ENCODE peak calls at places on chromosome 21, in seven cellular contexts. I, T, P, U, W, O and L are unnamed samples.

GRCh38 chr21:27480841-27481261 is 514.0 kb upstream of the ADAMTS5 start:
- DNase-seq in I (no peak), T (no peak), P (no peak), U (no peak), W (peak), O (no peak), L (peak)

GRCh38 chr21:28177008-28177603 is 815.6 kb downstream of the LTN1 start:
- DNase-seq in I (no peak), T (no peak), P (no peak), U (no peak), W (no peak), O (no peak), L (no peak)

GRCh38 chr21:26769613-26770188 is 75.5 kb downstream of the ADAMTS1 start:
- DNase-seq in I (no peak), T (no peak), P (peak), U (no peak), W (peak), O (peak), L (peak)

GRCh38 chr21:19011448-19011847 is 607.9 kb upstream of the TMPRSS15 start:
- DNase-seq in I (no peak), T (peak), P (no peak), U (no peak), W (no peak), O (no peak), L (no peak)

GRCh38 chr21:39153373-39153772 is 29.9 kb downstream of the PSMG1 start:
- DNase-seq in I (no peak), T (no peak), P (no peak), U (no peak), W (peak), O (peak), L (no peak)

GRCh38 chr21:26966360-26966977 is 419 bp downstream of the ADAMTS5 start:
- DNase-seq in I (no peak), T (no peak), P (no peak), U (peak), W (peak), O (peak), L (no peak)

GRCh38 chr21:38803075-38803474 is 2.7 kb upstream of the ETS2 start:
- DNase-seq in I (no peak), T (no peak), P (no peak), U (no peak), W (peak), O (no peak), L (no peak)

GRCh38 chr21:38679531-38679930 is 126.2 kb upstream of the ETS2 start:
- DNase-seq in I (no peak), T (no peak), P (peak), U (no peak), W (peak), O (no peak), L (peak)

GRCh38 chr21:26842300-26842699 is 2.9 kb downstream of the ADAMTS1 start:
- DNase-seq in I (no peak), T (no peak), P (peak), U (no peak), W (peak), O (no peak), L (no peak)

GRCh38 chr21:35563885-35564451 is 496.4 kb downstream of the SETD4 start:
- DNase-seq in I (no peak), T (peak), P (peak), U (peak), W (peak), O (no peak), L (peak)

GRCh38 chr21:25537174-25537573 is 70.1 kb downstream of the MRPL39 start:
- DNase-seq in I (no peak), T (no peak), P (no peak), U (no peak), W (no peak), O (no peak), L (no peak)

GRCh38 chr21:20996421-20997307 is 1.5 kb upstream of the NCAM2 start:
- DNase-seq in I (no peak), T (no peak), P (peak), U (no peak), W (no peak), O (peak), L (peak)

GRCh38 chr21:19123053-19123452 is 719.5 kb upstream of the TMPRSS15 start:
- DNase-seq in I (no peak), T (no peak), P (no peak), U (no peak), W (no peak), O (no peak), L (no peak)

GRCh38 chr21:28419110-28419509 is 573.6 kb downstream of the LTN1 start:
- DNase-seq in I (no peak), T (no peak), P (peak), U (no peak), W (peak), O (no peak), L (peak)

GRCh38 chr21:32094792-32095191 is 184.1 kb downstream of the MIS18A start:
- DNase-seq in I (no peak), T (no peak), P (peak), U (no peak), W (peak), O (no peak), L (no peak)

GRCh38 chr21:44932366-44933181 is 7.3 kb upstream of the SLX9 start:
- DNase-seq in I (peak), T (no peak), P (no peak), U (no peak), W (no peak), O (peak), L (no peak)

GRCh38 chr21:25234857-25235801 is 372.2 kb downstream of the MRPL39 start:
- DNase-seq in I (no peak), T (no peak), P (no peak), U (no peak), W (no peak), O (no peak), L (no peak)

GRCh38 chr21:36450511-36450910 is 29.4 kb downstream of the CLDN14 start:
- DNase-seq in I (no peak), T (no peak), P (no peak), U (no peak), W (peak), O (no peak), L (no peak)

GRCh38 chr21:38534591-38534990 is 36.3 kb upstream of the ERG start:
- DNase-seq in I (no peak), T (no peak), P (no peak), U (no peak), W (no peak), O (no peak), L (no peak)

GRCh38 chr21:44494956-44495355 is 39.6 kb downstream of the LRRC3 start:
- DNase-seq in I (no peak), T (no peak), P (no peak), U (no peak), W (no peak), O (no peak), L (no peak)

GRCh38 chr21:29394051-29394450 is 95.3 kb downstream of the BACH1 start:
- DNase-seq in I (no peak), T (no peak), P (no peak), U (no peak), W (no peak), O (no peak), L (no peak)

GRCh38 chr21:16455526-16455925 is 725.7 kb downstream of the USP25 start:
- DNase-seq in I (no peak), T (no peak), P (no peak), U (no peak), W (no peak), O (no peak), L (peak)

GRCh38 chr21:16455978-16456377 is 726.2 kb downstream of the USP25 start:
- DNase-seq in I (no peak), T (no peak), P (peak), U (no peak), W (peak), O (peak), L (peak)

GRCh38 chr21:16457498-16457897 is 727.7 kb downstream of the USP25 start:
- DNase-seq in I (no peak), T (peak), P (no peak), U (no peak), W (no peak), O (peak), L (no peak)

GRCh38 chr21:16460936-16461335 is 731.2 kb downstream of the USP25 start:
- DNase-seq in I (no peak), T (no peak), P (no peak), U (no peak), W (no peak), O (no peak), L (no peak)
- TF ChIP-seq CTCF in I (no peak), T (no peak), P (no peak), U (no peak), W (peak), O (no peak), L (no peak)

GRCh38 chr21:17455028-17455353 is 57.9 kb upstream of the CXADR start:
- DNase-seq in I (no peak), T (no peak), P (no peak), U (no peak), W (no peak), O (no peak), L (no peak)
- H3K4me3 ChIP-seq in I (no peak), T (no peak), P (no peak), U (no peak), W (no peak), O (no peak), L (no peak)

DNA sequence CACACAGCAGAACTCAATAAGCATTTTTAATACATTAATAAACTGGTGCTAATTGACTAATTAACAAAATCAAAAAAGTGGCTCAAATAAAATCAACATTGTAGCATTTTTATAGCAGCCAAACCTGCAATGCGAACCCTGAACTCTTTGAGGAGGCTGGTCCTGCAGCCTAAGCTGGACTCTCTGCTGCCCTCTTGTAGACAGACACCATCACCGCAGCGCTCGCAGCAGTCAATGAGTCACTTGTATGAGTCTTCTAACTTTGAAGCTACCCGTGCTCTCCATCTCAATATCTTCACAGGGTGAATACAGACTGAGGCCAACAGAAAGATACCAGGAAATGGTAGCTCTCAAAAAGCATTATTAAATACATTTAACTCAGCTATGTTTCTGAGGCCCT is 9.7 kb upstream of the KRTAP7-1 start:
- DNase-seq in I (no peak), T (no peak), P (no peak), U (no peak), W (no peak), O (peak), L (no peak)
- TF ChIP-seq CTCF in I (peak), T (peak), P (no peak), U (no peak), W (no peak), O (no peak), L (peak)

DNA sequence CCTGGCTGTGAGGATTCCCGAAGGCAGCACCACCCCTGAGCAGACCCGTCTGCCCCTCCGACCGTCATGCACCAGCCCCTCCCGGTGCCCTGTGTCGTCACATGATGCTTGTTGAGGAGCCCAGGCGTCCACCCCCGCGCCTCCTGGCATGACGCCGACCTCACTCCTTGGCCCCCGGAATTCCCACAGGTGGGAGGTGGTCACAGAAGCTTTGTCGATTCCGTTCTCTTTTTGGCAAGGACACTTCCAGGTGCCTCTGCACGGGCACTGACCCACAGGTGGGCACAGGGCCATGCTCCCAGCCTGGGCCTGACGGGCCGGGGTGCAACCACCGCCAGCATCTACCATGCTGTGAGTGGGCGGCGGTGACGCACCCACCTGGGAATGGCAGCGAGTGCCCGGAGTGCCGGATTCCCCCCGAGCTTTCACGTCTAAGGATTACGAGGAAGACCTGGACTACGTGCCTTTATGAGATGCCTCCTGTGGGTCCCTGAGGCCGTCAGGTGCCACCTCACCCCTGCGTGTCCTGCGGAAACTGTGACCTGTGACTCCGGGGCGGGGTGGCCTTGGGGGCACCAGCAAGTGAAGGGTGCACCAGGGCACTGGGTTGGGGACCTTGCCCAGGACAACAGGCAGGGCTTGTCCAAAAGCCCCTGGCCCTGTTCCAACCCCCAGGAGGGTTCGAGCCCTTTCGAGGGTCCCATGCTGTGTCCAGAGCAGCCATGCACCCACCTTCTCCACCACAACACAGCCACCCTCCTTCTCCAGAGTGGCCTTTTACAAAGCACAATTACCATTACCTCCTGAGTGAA is 31.4 kb upstream of the COL6A1 start:
- DNase-seq in I (no peak), T (no peak), P (no peak), U (peak), W (no peak), O (no peak), L (no peak)
- H3K4me3 ChIP-seq in I (no peak), T (no peak), P (no peak), U (peak), W (no peak), O (no peak), L (no peak)

DNA sequence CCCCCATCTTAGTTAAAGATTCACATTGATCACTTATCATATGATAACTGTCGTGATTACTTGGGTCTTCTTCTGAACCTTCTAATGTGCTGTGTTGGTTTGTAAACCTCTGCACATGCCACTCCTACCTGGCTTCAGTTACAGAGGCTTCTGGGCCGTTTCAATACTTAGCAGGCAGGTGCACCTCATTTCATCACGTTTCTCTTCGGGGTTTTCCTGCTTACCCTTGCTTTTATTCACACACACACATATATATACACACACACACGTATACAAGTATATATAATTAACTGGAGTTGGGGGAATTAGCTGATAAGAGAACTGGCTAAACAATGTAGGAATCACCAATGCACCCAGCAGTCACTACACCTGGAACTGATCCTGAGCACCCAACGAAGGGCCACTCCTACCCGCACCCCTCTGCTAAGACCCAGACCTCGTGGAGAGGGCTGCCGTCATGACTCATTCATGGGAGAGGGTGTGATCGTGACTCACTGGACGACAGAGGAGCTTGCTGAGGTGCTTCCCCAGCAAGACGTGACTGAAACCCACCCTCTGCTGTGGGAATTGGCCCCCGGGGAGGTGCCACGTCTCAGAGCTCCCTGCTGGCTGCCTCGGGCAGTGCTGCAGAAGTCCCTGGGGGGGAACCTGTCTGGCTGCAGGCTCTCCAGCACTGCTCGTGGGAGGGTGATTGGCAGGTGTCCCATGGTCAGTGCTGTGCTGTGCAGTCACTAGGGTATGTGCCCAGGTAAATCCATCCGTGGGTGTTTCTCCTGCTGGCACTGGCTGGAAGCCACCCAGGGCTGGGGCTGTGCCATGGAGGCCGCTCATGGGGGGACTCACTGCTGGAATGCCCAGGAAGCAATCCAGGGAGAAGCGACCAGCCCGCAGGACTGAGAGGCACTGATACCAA is 166.6 kb downstream of the DYRK1A start:
- DNase-seq in I (no peak), T (no peak), P (peak), U (no peak), W (peak), O (no peak), L (no peak)
- TF ChIP-seq CTCF in I (no peak), T (no peak), P (no peak), U (no peak), W (no peak), O (no peak), L (no peak)

DNA sequence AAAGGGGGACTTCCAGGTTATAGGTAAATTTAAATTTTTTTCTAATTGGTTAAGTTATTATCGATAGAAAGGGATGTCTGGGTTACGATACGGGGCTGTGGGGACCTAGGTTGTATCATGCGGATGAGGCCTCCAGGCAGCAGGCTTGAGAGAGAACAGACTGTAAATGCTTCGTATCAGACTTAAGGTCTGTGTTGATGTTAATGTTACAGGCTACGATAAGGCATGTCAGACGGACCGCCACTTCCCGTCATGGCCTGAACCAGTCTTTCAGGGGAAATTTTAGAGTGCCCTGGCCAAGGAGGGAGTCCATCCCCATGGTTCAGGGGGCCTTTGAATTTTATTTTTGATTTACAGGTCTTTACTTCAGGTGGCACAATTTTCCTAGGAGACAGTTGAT is 16.7 kb downstream of the ABCG1 start:
- DNase-seq in I (no peak), T (no peak), P (no peak), U (no peak), W (no peak), O (no peak), L (no peak)
- H3K4me3 ChIP-seq in I (peak), T (peak), P (no peak), U (no peak), W (no peak), O (no peak), L (no peak)

GRCh38 chr21:23160914-23161313 is 2162.7 kb downstream of the NCAM2 start:
- DNase-seq in I (no peak), T (no peak), P (no peak), U (no peak), W (no peak), O (no peak), L (no peak)
- TF ChIP-seq CTCF in I (no peak), T (no peak), P (no peak), U (no peak), W (no peak), O (no peak), L (no peak)

DNA sequence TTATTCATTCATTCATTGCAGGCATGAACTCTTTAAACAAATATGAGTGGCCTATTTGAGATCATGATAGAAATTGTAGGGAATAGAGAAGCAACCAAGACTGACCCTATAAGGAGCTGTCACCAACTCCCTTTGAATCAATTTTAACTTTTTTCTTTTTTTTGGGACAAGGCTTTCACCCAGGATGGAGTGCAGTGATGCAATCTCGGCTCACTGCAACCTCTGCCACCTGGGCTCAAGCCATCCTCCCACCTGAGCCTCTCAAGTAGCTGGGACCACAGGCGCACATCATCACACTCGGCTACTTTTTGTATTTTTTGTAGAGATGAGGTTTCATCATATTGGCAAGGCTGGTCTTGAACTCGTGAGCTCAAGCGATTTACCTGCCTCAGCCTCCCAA is 17.1 kb upstream of the ATP5PO start:
- DNase-seq in I (no peak), T (no peak), P (no peak), U (no peak), W (no peak), O (no peak), L (no peak)
- H3K4me3 ChIP-seq in I (peak), T (peak), P (no peak), U (peak), W (no peak), O (peak), L (no peak)

GRCh38 chr21:43355196-43355924 is 71.6 kb downstream of the SIK1 start:
- DNase-seq in I (no peak), T (no peak), P (no peak), U (no peak), W (no peak), O (no peak), L (no peak)
- TF ChIP-seq CTCF in I (no peak), T (no peak), P (no peak), U (no peak), W (no peak), O (no peak), L (no peak)

GRCh38 chr21:41370840-41371697 is 9.2 kb downstream of the MX2 start:
- DNase-seq in I (no peak), T (no peak), P (no peak), U (no peak), W (peak), O (no peak), L (no peak)

GRCh38 chr21:41369915-41370839 is 8.3 kb downstream of the MX2 start:
- DNase-seq in I (peak), T (no peak), P (no peak), U (no peak), W (no peak), O (no peak), L (no peak)

GRCh38 chr21:41367598-41368360 is 6.0 kb downstream of the MX2 start:
- DNase-seq in I (no peak), T (no peak), P (no peak), U (no peak), W (no peak), O (no peak), L (no peak)

GRCh38 chr21:41368361-41369104 is 6.7 kb downstream of the MX2 start:
- DNase-seq in I (no peak), T (no peak), P (no peak), U (no peak), W (no peak), O (no peak), L (no peak)

GRCh38 chr21:41369105-41369914 is 7.5 kb downstream of the MX2 start:
- DNase-seq in I (peak), T (peak), P (no peak), U (peak), W (no peak), O (peak), L (no peak)
- H3K4me3 ChIP-seq in I (peak), T (peak), P (no peak), U (peak), W (no peak), O (peak), L (no peak)